ENCODE peak calls at places on chromosomes 11 and 22, in six cellular contexts. J is esophagus squamous epithelium, P is mesendoderm, R is A549, T is mammary epithelial cell, S is aorta. N is an unnamed sample. For H3K4me1, the result is how much of the 10 kb centered on the place peaks cover.

GRCh38 chr11:130103296-130103814 is 33.7 kb downstream of the APLP2 start:
- DNase-seq in P (no peak), J (no peak), T (peak), R (no peak), S (no peak), N (no peak)

GRCh38 chr11:10302744-10303557 is 1.9 kb upstream of the ADM start:
- DNase-seq in T (peak), R (no peak), S (peak), P (peak), J (peak), N (peak)

GRCh38 chr22:31840581-31840980 is 86.8 kb downstream of the DEPDC5 start:
- DNase-seq in R (no peak), S (no peak), P (no peak), J (no peak), T (no peak), N (no peak)

GRCh38 chr11:47152953-47153950 is 23.4 kb downstream of the ARFGAP2 start:
- DNase-seq in J (no peak), T (peak), S (peak), R (peak), P (peak), N (peak)

GRCh38 chr11:92227954-92228935 is 3.6 kb downstream of the FAT3 start:
- DNase-seq in J (no peak), S (no peak), R (no peak), T (no peak), P (no peak), N (no peak)

GRCh38 chr11:85823816-85824215 is 12.9 kb upstream of the SYTL2 start:
- DNase-seq in T (no peak), P (no peak), S (no peak), J (no peak), R (no peak), N (peak)

GRCh38 chr11:69274531-69275016 is 19.4 kb upstream of the MYEOV start:
- DNase-seq in T (peak), P (no peak), J (no peak), S (no peak), R (no peak), N (no peak)

GRCh38 chr11:78961186-78961782 is 386.6 kb upstream of the NARS2 start:
- DNase-seq in R (no peak), P (peak), S (no peak), J (no peak), T (peak), N (no peak)

GRCh38 chr11:7473702-7474101 is 11.6 kb upstream of the OLFML1 start:
- DNase-seq in T (no peak), R (no peak), J (no peak), P (no peak), S (no peak), N (no peak)

GRCh38 chr22:40592352-40593113 is 44.0 kb downstream of the MRTFA start:
- DNase-seq in P (peak), J (no peak), R (no peak), S (no peak), T (no peak), N (no peak)

GRCh38 chr11:64406221-64406946 is 47.4 kb downstream of the RPS6KA4 start:
- DNase-seq in P (peak), S (no peak), T (no peak), R (no peak), J (no peak), N (no peak)

GRCh38 chr11:114229062-114229450 is 67.1 kb upstream of the NNMT start:
- DNase-seq in S (no peak), T (no peak), P (no peak), R (no peak), J (no peak), N (no peak)
- H3K4me1 ChIP-seq in S (under half), T (under half), P (under half), R (under half), J (half or more), N (under half)

GRCh38 chr22:37630839-37631435 is 8.5 kb upstream of the SH3BP1 start:
- DNase-seq in R (no peak), S (no peak), P (no peak), J (no peak), T (no peak), N (no peak)

GRCh38 chr22:37631448-37632173 is 7.9 kb upstream of the SH3BP1 start:
- DNase-seq in S (no peak), R (no peak), J (no peak), P (no peak), T (no peak), N (no peak)

GRCh38 chr22:37633693-37634504 is 5.6 kb upstream of the SH3BP1 start:
- DNase-seq in J (no peak), R (no peak), T (no peak), S (peak), P (peak), N (peak)

GRCh38 chr22:37633082-37633692 is 6.3 kb upstream of the SH3BP1 start:
- DNase-seq in T (no peak), P (no peak), J (no peak), S (no peak), R (no peak), N (no peak)

GRCh38 chr22:37632174-37633081 is 7.0 kb upstream of the SH3BP1 start:
- DNase-seq in S (no peak), R (no peak), T (no peak), P (no peak), J (no peak), N (no peak)
- H3K27ac ChIP-seq in S (no peak), R (no peak), T (no peak), P (no peak), J (peak), N (peak)

DNA sequence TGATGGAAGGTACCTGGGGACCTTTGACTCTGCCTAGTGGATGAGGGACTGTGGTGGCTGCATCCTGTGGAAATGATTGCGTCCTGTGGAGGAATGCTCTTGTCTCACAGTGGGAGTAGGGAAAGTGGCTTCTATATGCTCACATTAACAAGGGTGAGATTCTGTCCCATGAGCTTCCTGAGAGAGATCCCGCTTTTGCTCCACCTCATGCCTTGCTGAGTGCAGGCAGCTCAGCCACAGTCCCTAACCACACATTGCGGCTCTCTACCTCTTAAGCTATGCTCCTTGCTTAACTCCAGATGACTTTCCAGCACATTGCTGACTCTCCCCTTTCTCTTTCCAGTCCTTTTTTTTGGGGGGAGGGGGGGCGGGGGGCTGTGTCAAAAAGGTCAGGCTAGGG is 45.0 kb downstream of the TEAD1 start:
- DNase-seq in J (no peak), T (no peak), P (peak), R (no peak), S (no peak), N (no peak)
- H3K4me1 ChIP-seq in J (half or more), T (under half), P (under half), R (half or more), S (under half), N (under half)

GRCh38 chr11:12196335-12196734 is 85.9 kb downstream of the MICAL2 start:
- DNase-seq in T (no peak), S (no peak), P (no peak), J (no peak), R (no peak), N (no peak)

GRCh38 chr11:12196862-12197261 is 86.5 kb downstream of the MICAL2 start:
- DNase-seq in S (no peak), J (no peak), R (no peak), P (no peak), T (no peak), N (no peak)

GRCh38 chr11:12193515-12194336 is 83.3 kb downstream of the MICAL2 start:
- DNase-seq in P (no peak), J (no peak), S (no peak), T (no peak), R (no peak), N (no peak)

GRCh38 chr11:12198261-12198925 is 88.0 kb downstream of the MICAL2 start:
- DNase-seq in S (no peak), R (no peak), T (no peak), J (no peak), P (no peak), N (no peak)

DNA sequence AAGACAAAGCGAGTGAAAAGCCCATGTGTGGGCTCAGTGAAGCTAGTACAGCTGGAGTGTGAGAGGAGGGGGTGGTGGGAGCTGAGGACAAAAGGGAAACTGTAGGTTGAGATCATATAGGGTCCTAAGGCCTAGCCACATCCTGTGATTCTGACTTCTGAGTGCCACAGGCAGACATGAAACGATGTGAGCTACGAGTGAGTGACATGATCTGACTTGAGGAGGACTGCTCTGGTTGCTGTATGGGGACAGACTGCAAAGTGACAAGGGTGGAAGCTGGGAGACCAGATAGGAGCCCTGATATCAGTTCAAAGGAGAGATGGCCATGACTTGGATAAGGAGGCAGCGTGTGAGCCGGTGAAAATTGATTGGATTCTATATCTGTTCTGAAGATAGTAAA is 85.4 kb downstream of the MICAL2 start:
- DNase-seq in S (no peak), P (peak), T (no peak), R (no peak), J (no peak), N (no peak)
- H3K27ac ChIP-seq in S (peak), P (no peak), T (no peak), R (no peak), J (peak), N (no peak)

DNA sequence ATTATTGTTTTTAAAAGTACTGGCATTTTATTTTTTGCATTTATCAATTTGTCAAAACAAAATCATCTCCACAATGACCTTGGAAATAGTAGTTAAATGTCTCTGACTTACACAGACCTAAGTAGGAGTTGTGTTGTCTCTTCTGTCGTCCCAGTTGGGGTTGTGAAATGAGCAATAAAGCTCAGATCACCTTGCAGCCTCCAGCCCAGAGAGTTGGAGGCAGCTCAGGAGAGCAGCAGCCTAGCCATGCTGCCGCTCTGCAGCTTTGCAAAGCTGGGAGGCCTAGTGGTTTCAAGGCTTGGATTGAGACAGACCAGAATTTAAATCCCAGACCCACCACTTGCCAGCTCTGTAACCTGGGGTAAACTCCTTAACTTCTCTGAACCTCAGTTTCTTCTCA is 65.2 kb upstream of the CRYBB3 start:
- DNase-seq in R (no peak), J (no peak), S (no peak), T (no peak), P (no peak), N (no peak)
- H3K4me1 ChIP-seq in R (under half), J (half or more), S (under half), T (under half), P (under half), N (under half)

GRCh38 chr22:42438293-42438650 is 6.1 kb upstream of the NFAM1 start:
- DNase-seq in T (no peak), J (no peak), S (no peak), P (peak), R (no peak), N (no peak)
- H3K27ac ChIP-seq in T (no peak), J (peak), S (no peak), P (peak), R (no peak), N (no peak)

DNA sequence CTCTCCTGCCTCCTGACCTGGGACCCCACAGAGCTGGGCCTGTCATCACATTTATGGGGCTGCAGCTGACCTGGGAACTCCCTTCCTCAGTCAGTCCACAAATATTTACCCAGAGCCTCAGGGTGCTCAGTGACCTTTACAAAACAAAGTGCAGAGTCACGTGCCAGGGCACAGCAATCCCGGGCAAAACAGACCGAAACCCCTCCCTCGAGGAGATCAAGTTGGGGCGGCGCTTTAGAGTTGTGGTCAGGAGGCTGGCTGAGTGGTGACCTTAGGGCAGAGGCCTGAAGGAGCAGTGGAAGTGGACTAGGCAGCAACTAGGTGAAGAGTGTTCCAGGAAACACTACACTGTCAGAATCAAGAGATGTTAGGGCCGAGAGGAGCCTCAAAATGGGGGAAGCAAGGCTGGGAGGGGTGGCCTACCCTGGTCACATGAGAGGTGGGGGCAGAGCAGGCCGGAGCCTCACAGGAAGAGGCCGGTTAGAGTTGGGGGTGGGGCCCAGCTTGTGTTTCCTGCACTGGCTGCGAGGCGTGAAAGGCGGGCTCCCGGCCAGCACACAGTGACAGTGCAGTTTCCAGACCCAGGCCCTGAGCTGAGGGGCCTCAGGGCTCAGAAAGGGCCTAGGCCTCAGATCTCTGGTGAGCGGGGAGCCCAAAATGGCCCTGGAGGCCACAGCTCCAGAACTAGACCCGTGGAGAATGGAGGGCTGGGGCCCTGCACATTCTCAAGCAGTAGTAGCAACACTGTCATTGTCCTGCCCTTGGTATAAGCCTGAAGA is 3.7 kb upstream of the NEAT1 start:
- DNase-seq in R (peak), T (peak), J (peak), P (peak), S (peak), N (peak)
- H3K4me1 ChIP-seq in R (half or more), T (half or more), J (half or more), P (under half), S (under half), N (half or more)

DNA sequence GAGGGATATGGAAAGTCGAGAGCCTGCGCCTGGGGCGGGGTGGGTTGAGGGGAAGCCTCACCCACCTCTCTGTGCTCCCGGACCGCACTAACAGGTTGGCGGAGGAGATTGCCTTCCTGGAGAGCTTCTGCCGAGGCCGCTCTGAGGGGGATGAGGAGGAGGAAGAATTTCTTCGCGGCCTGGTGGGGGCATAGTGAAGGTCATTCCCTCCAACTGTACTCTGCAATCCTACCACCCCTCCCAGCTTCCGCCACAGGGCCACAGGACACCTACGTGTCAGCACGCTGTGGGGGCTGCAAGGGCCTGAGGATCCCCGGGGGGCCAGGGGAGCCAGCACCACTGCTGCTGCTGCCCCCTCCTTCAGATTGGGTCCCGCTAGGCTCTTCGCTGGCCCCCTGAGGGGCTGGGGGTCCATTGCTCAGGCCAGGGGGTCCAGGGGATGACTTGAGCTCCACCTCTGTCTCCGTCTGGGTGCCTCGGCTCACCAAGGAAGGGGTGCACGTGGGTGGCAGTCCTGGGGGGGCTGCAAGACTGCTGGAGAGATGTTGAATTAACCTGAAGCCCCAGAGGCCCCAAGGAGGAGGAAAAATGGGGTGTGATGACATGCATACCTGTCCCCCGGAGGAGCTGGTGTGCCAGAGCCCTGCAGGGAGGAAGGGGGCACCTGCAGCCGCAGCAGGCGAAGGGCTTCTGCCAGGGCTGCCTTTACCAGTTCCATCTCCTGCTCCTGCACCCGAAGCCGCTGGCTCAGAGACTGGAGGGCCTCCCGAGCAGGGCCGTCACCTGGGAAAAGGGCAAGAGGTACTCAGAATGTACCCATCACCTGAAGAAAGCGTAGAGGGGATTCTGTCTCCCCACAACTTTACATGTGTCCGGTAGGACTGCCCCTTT is 1.5 kb downstream of the EML3 start:
- DNase-seq in R (no peak), T (no peak), J (no peak), S (no peak), P (no peak), N (no peak)
- H3K27ac ChIP-seq in R (peak), T (peak), J (peak), S (peak), P (no peak), N (peak)

N was measured in SJSA1.